ENCODE peak calls at places on chromosomes 5 and 9, in ten cellular contexts. One of them, this sample, is unnamed.

GRCh38 chr5:110616009-110616408 is 110.5 kb downstream of the TMEM232 start:
- DNase-seq in A549: no peak
- DNase-seq in heart left ventricle: no peak
- DNase-seq in Peyer's patch: no peak
- DNase-seq in IMR-90: no peak
- DNase-seq in testis: no peak
- DNase-seq in stomach: no peak
- DNase-seq in K562: no peak
- DNase-seq in adrenal gland: no peak
- DNase-seq in ovary: no peak
- DNase-seq in this sample: no peak

GRCh38 chr5:134242146-134242545 is 16.3 kb upstream of the PPP2CA start:
- DNase-seq in A549: peak
- DNase-seq in adrenal gland: no peak
- DNase-seq in Peyer's patch: no peak
- DNase-seq in testis: peak
- DNase-seq in ovary: peak
- DNase-seq in stomach: no peak
- DNase-seq in heart left ventricle: peak
- DNase-seq in K562: no peak
- DNase-seq in IMR-90: peak
- DNase-seq in this sample: no peak

GRCh38 chr9:20419552-20419951 is 202.7 kb downstream of the MLLT3 start:
- DNase-seq in K562: no peak
- DNase-seq in stomach: no peak
- DNase-seq in testis: no peak
- DNase-seq in Peyer's patch: no peak
- DNase-seq in IMR-90: no peak
- DNase-seq in adrenal gland: no peak
- DNase-seq in ovary: no peak
- DNase-seq in A549: no peak
- DNase-seq in heart left ventricle: no peak
- DNase-seq in this sample: no peak

GRCh38 chr5:73097740-73098139 is 22.6 kb upstream of the TMEM171 start:
- DNase-seq in ovary: no peak
- DNase-seq in A549: no peak
- DNase-seq in Peyer's patch: no peak
- DNase-seq in testis: no peak
- DNase-seq in stomach: no peak
- DNase-seq in IMR-90: no peak
- DNase-seq in adrenal gland: no peak
- DNase-seq in heart left ventricle: no peak
- DNase-seq in K562: no peak
- DNase-seq in this sample: no peak

GRCh38 chr5:109580225-109580624 is 109.5 kb upstream of the MAN2A1 start:
- DNase-seq in IMR-90: no peak
- DNase-seq in testis: no peak
- DNase-seq in A549: no peak
- DNase-seq in heart left ventricle: no peak
- DNase-seq in ovary: no peak
- DNase-seq in K562: no peak
- DNase-seq in stomach: no peak
- DNase-seq in Peyer's patch: no peak
- DNase-seq in adrenal gland: no peak
- DNase-seq in this sample: no peak

GRCh38 chr5:4229414-4229813 is 633.8 kb downstream of the IRX1 start:
- DNase-seq in testis: no peak
- DNase-seq in stomach: no peak
- DNase-seq in IMR-90: no peak
- DNase-seq in Peyer's patch: no peak
- DNase-seq in adrenal gland: no peak
- DNase-seq in ovary: no peak
- DNase-seq in heart left ventricle: no peak
- DNase-seq in A549: no peak
- DNase-seq in K562: no peak
- DNase-seq in this sample: no peak

GRCh38 chr9:127360829-127361228 is 36.1 kb upstream of the SLC2A8 start:
- DNase-seq in K562: peak
- DNase-seq in testis: peak
- DNase-seq in heart left ventricle: no peak
- DNase-seq in IMR-90: peak
- DNase-seq in stomach: peak
- DNase-seq in Peyer's patch: no peak
- DNase-seq in A549: peak
- DNase-seq in adrenal gland: peak
- DNase-seq in ovary: no peak
- DNase-seq in this sample: no peak

GRCh38 chr9:31032206-31032605 is 1352.2 kb upstream of the ACO1 start:
- DNase-seq in ovary: no peak
- DNase-seq in IMR-90: no peak
- DNase-seq in stomach: no peak
- DNase-seq in heart left ventricle: no peak
- DNase-seq in A549: no peak
- DNase-seq in adrenal gland: no peak
- DNase-seq in testis: no peak
- DNase-seq in K562: no peak
- DNase-seq in Peyer's patch: no peak
- DNase-seq in this sample: no peak

GRCh38 chr9:114732842-114733241 is 50.9 kb upstream of the TEX48 start:
- DNase-seq in adrenal gland: no peak
- DNase-seq in K562: no peak
- DNase-seq in ovary: no peak
- DNase-seq in IMR-90: peak
- DNase-seq in Peyer's patch: no peak
- DNase-seq in heart left ventricle: no peak
- DNase-seq in stomach: no peak
- DNase-seq in A549: peak
- DNase-seq in testis: no peak
- DNase-seq in this sample: no peak

GRCh38 chr5:108997720-108998119 is 250.0 kb downstream of the FER start:
- DNase-seq in testis: no peak
- DNase-seq in adrenal gland: no peak
- DNase-seq in IMR-90: no peak
- DNase-seq in heart left ventricle: no peak
- DNase-seq in K562: no peak
- DNase-seq in ovary: no peak
- DNase-seq in stomach: no peak
- DNase-seq in Peyer's patch: no peak
- DNase-seq in A549: no peak
- DNase-seq in this sample: no peak

GRCh38 chr5:122182491-122182921 is 53.2 kb downstream of the ZNF474 start:
- DNase-seq in heart left ventricle: peak
- DNase-seq in testis: peak
- DNase-seq in K562: no peak
- DNase-seq in IMR-90: peak
- DNase-seq in adrenal gland: no peak
- DNase-seq in A549: no peak
- DNase-seq in Peyer's patch: no peak
- DNase-seq in ovary: peak
- DNase-seq in stomach: peak
- DNase-seq in this sample: no peak

GRCh38 chr5:150140830-150141229 is 14.8 kb downstream of the PDGFRB start:
- DNase-seq in K562: no peak
- DNase-seq in Peyer's patch: no peak
- DNase-seq in adrenal gland: no peak
- DNase-seq in A549: no peak
- DNase-seq in testis: no peak
- DNase-seq in stomach: no peak
- DNase-seq in IMR-90: peak
- DNase-seq in heart left ventricle: peak
- DNase-seq in ovary: no peak
- DNase-seq in this sample: no peak

GRCh38 chr5:132819468-132819867 is 6.4 kb downstream of the SOWAHA start:
- DNase-seq in Peyer's patch: peak
- DNase-seq in testis: peak
- DNase-seq in adrenal gland: no peak
- DNase-seq in heart left ventricle: no peak
- DNase-seq in A549: no peak
- DNase-seq in K562: no peak
- DNase-seq in stomach: peak
- DNase-seq in ovary: no peak
- DNase-seq in IMR-90: no peak
- DNase-seq in this sample: no peak

GRCh38 chr5:33423018-33423630 is 17.6 kb upstream of the TARS1 start:
- DNase-seq in stomach: no peak
- DNase-seq in IMR-90: peak
- DNase-seq in testis: no peak
- DNase-seq in Peyer's patch: no peak
- DNase-seq in K562: no peak
- DNase-seq in ovary: no peak
- DNase-seq in A549: peak
- DNase-seq in heart left ventricle: no peak
- DNase-seq in adrenal gland: no peak
- DNase-seq in this sample: no peak

GRCh38 chr9:99158629-99159028 is 53.7 kb downstream of the TGFBR1 start:
- DNase-seq in adrenal gland: no peak
- DNase-seq in Peyer's patch: no peak
- DNase-seq in heart left ventricle: no peak
- DNase-seq in IMR-90: no peak
- DNase-seq in A549: peak
- DNase-seq in testis: peak
- DNase-seq in ovary: no peak
- DNase-seq in K562: no peak
- DNase-seq in stomach: no peak
- DNase-seq in this sample: no peak

DNA sequence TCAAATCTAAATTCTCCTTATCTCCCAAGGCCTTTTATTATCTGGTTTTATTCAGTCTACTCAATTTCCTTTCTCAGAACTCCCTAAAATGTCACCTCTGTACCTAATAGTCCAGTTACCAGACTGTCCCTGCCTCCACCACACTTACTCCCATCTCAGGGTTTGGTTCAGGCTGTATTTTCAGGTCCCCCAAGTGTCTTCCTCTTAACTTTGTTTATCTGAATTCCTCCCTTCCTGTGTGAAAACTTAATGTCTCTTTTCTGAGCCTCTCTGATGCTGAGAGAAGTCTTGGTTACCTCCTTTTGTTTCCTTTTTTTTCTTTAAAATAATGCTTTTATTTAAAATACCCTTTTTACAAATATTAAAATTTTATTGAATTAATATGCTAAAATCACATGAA is 133.4 kb downstream of the PAM start:
- DNase-seq in ovary: no peak
- DNase-seq in IMR-90: no peak
- DNase-seq in stomach: no peak
- DNase-seq in A549: no peak
- DNase-seq in heart left ventricle: no peak
- DNase-seq in Peyer's patch: no peak
- DNase-seq in adrenal gland: no peak
- DNase-seq in testis: no peak
- DNase-seq in K562: no peak
- DNase-seq in this sample: no peak
- TF ChIP-seq POLR2A in ovary: no peak
- TF ChIP-seq POLR2A in IMR-90: no peak
- TF ChIP-seq POLR2A in stomach: no peak
- TF ChIP-seq POLR2A in A549: no peak
- TF ChIP-seq POLR2A in heart left ventricle: no peak
- TF ChIP-seq POLR2A in Peyer's patch: no peak
- TF ChIP-seq POLR2A in adrenal gland: no peak
- TF ChIP-seq POLR2A in testis: no peak
- TF ChIP-seq POLR2A in K562: no peak
- TF ChIP-seq POLR2A in this sample: no peak

GRCh38 chr5:85320495-85320894 is 935.8 kb upstream of the EDIL3 start:
- DNase-seq in testis: no peak
- DNase-seq in IMR-90: no peak
- DNase-seq in ovary: no peak
- DNase-seq in adrenal gland: no peak
- DNase-seq in heart left ventricle: no peak
- DNase-seq in Peyer's patch: no peak
- DNase-seq in A549: no peak
- DNase-seq in stomach: no peak
- DNase-seq in K562: no peak
- DNase-seq in this sample: no peak
- TF ChIP-seq POLR2A in testis: no peak
- TF ChIP-seq POLR2A in IMR-90: no peak
- TF ChIP-seq POLR2A in ovary: no peak
- TF ChIP-seq POLR2A in adrenal gland: no peak
- TF ChIP-seq POLR2A in heart left ventricle: no peak
- TF ChIP-seq POLR2A in Peyer's patch: no peak
- TF ChIP-seq POLR2A in A549: no peak
- TF ChIP-seq POLR2A in stomach: no peak
- TF ChIP-seq POLR2A in K562: no peak
- TF ChIP-seq POLR2A in this sample: no peak

GRCh38 chr5:1322955-1323802 is 21.7 kb downstream of the CLPTM1L start:
- DNase-seq in A549: no peak
- DNase-seq in stomach: no peak
- DNase-seq in K562: no peak
- DNase-seq in ovary: peak
- DNase-seq in heart left ventricle: no peak
- DNase-seq in Peyer's patch: peak
- DNase-seq in IMR-90: no peak
- DNase-seq in adrenal gland: no peak
- DNase-seq in testis: peak
- DNase-seq in this sample: peak

GRCh38 chr5:1321576-1321975 is 23.3 kb downstream of the CLPTM1L start:
- DNase-seq in K562: no peak
- DNase-seq in Peyer's patch: peak
- DNase-seq in ovary: no peak
- DNase-seq in heart left ventricle: no peak
- DNase-seq in A549: no peak
- DNase-seq in IMR-90: no peak
- DNase-seq in stomach: no peak
- DNase-seq in testis: no peak
- DNase-seq in adrenal gland: no peak
- DNase-seq in this sample: no peak

GRCh38 chr5:1323803-1324173 is 21.1 kb downstream of the CLPTM1L start:
- DNase-seq in K562: no peak
- DNase-seq in Peyer's patch: peak
- DNase-seq in heart left ventricle: no peak
- DNase-seq in adrenal gland: no peak
- DNase-seq in A549: no peak
- DNase-seq in stomach: no peak
- DNase-seq in ovary: peak
- DNase-seq in testis: no peak
- DNase-seq in IMR-90: no peak
- DNase-seq in this sample: no peak

GRCh38 chr5:1320436-1321344 is 24.2 kb downstream of the CLPTM1L start:
- DNase-seq in IMR-90: no peak
- DNase-seq in testis: no peak
- DNase-seq in A549: no peak
- DNase-seq in stomach: no peak
- DNase-seq in K562: no peak
- DNase-seq in ovary: no peak
- DNase-seq in adrenal gland: no peak
- DNase-seq in Peyer's patch: no peak
- DNase-seq in heart left ventricle: no peak
- DNase-seq in this sample: no peak

GRCh38 chr5:1322036-1322903 is 22.6 kb downstream of the CLPTM1L start:
- DNase-seq in IMR-90: no peak
- DNase-seq in heart left ventricle: no peak
- DNase-seq in stomach: no peak
- DNase-seq in K562: no peak
- DNase-seq in ovary: no peak
- DNase-seq in adrenal gland: no peak
- DNase-seq in A549: no peak
- DNase-seq in testis: peak
- DNase-seq in Peyer's patch: peak
- DNase-seq in this sample: no peak
- TF ChIP-seq POLR2A in IMR-90: no peak
- TF ChIP-seq POLR2A in heart left ventricle: no peak
- TF ChIP-seq POLR2A in stomach: no peak
- TF ChIP-seq POLR2A in K562: no peak
- TF ChIP-seq POLR2A in ovary: no peak
- TF ChIP-seq POLR2A in adrenal gland: no peak
- TF ChIP-seq POLR2A in A549: no peak
- TF ChIP-seq POLR2A in testis: no peak
- TF ChIP-seq POLR2A in Peyer's patch: no peak
- TF ChIP-seq POLR2A in this sample: no peak

GRCh38 chr9:89604463-89605180 is at the start of gene GADD45G:
- DNase-seq in K562: peak
- DNase-seq in stomach: peak
- DNase-seq in heart left ventricle: peak
- DNase-seq in IMR-90: peak
- DNase-seq in adrenal gland: peak
- DNase-seq in ovary: peak
- DNase-seq in testis: peak
- DNase-seq in A549: peak
- DNase-seq in Peyer's patch: peak
- DNase-seq in this sample: peak
- TF ChIP-seq POLR2A in K562: no peak
- TF ChIP-seq POLR2A in stomach: no peak
- TF ChIP-seq POLR2A in heart left ventricle: peak
- TF ChIP-seq POLR2A in IMR-90: peak
- TF ChIP-seq POLR2A in adrenal gland: peak
- TF ChIP-seq POLR2A in ovary: peak
- TF ChIP-seq POLR2A in testis: peak
- TF ChIP-seq POLR2A in A549: peak
- TF ChIP-seq POLR2A in Peyer's patch: peak
- TF ChIP-seq POLR2A in this sample: peak

This sample was measured in right lobe of liver.